ENCODE peak calls at places on chromosomes 2 and 18, in eight cellular contexts. One of them, this sample, is unnamed.

GRCh38 chr2:227774011-227774624 is 28.4 kb downstream of the SCYGR8 start:
- DNase-seq in upper lobe of right lung: no peak
- DNase-seq in stomach: no peak
- DNase-seq in cardiac muscle cell: no peak
- DNase-seq in K562: no peak
- DNase-seq in fibroblast of lung: no peak
- DNase-seq in right lobe of liver: no peak
- DNase-seq in suprapubic skin: no peak
- DNase-seq in this sample: no peak

GRCh38 chr2:48713647-48714046 is 41.9 kb downstream of the LHCGR start:
- DNase-seq in upper lobe of right lung: no peak
- DNase-seq in stomach: no peak
- DNase-seq in cardiac muscle cell: peak; percentile 30
- DNase-seq in K562: no peak
- DNase-seq in fibroblast of lung: no peak
- DNase-seq in right lobe of liver: no peak
- DNase-seq in suprapubic skin: no peak
- DNase-seq in this sample: no peak

GRCh38 chr2:206422493-206422892 is 20.8 kb upstream of the ADAM23 start:
- DNase-seq in upper lobe of right lung: no peak
- DNase-seq in stomach: no peak
- DNase-seq in cardiac muscle cell: no peak
- DNase-seq in K562: no peak
- DNase-seq in fibroblast of lung: peak; percentile 61
- DNase-seq in right lobe of liver: no peak
- DNase-seq in suprapubic skin: no peak
- DNase-seq in this sample: no peak

GRCh38 chr2:172440795-172441194 is 13.4 kb downstream of the ITGA6 start:
- DNase-seq in upper lobe of right lung: no peak
- DNase-seq in stomach: no peak
- DNase-seq in cardiac muscle cell: no peak
- DNase-seq in K562: no peak
- DNase-seq in fibroblast of lung: peak; percentile 7
- DNase-seq in right lobe of liver: no peak
- DNase-seq in suprapubic skin: no peak
- DNase-seq in this sample: no peak

GRCh38 chr18:57585421-57585820 is 1.1 kb downstream of the FECH start:
- DNase-seq in upper lobe of right lung: no peak
- DNase-seq in stomach: no peak
- DNase-seq in cardiac muscle cell: no peak
- DNase-seq in K562: no peak
- DNase-seq in fibroblast of lung: peak; percentile 56
- DNase-seq in right lobe of liver: no peak
- DNase-seq in suprapubic skin: no peak
- DNase-seq in this sample: no peak

GRCh38 chr2:216110620-216111019 is 1.5 kb downstream of the XRCC5 start:
- DNase-seq in upper lobe of right lung: no peak
- DNase-seq in stomach: no peak
- DNase-seq in cardiac muscle cell: no peak
- DNase-seq in K562: no peak
- DNase-seq in fibroblast of lung: no peak
- DNase-seq in right lobe of liver: no peak
- DNase-seq in suprapubic skin: no peak
- DNase-seq in this sample: no peak

GRCh38 chr2:191740016-191740419 is 62.1 kb downstream of the NABP1 start:
- DNase-seq in upper lobe of right lung: no peak
- DNase-seq in stomach: no peak
- DNase-seq in cardiac muscle cell: no peak
- DNase-seq in K562: no peak
- DNase-seq in fibroblast of lung: peak; percentile 48
- DNase-seq in right lobe of liver: no peak
- DNase-seq in suprapubic skin: no peak
- DNase-seq in this sample: no peak

GRCh38 chr18:58336605-58337004 is 292.3 kb downstream of the ALPK2 start:
- DNase-seq in upper lobe of right lung: no peak
- DNase-seq in stomach: no peak
- DNase-seq in cardiac muscle cell: no peak
- DNase-seq in K562: no peak
- DNase-seq in fibroblast of lung: peak; percentile 68
- DNase-seq in right lobe of liver: no peak
- DNase-seq in suprapubic skin: no peak
- DNase-seq in this sample: no peak

GRCh38 chr2:71963295-71963694 is 184.4 kb downstream of the CYP26B1 start:
- DNase-seq in upper lobe of right lung: no peak
- DNase-seq in stomach: no peak
- DNase-seq in cardiac muscle cell: no peak
- DNase-seq in K562: no peak
- DNase-seq in fibroblast of lung: peak; percentile 39
- DNase-seq in right lobe of liver: no peak
- DNase-seq in suprapubic skin: no peak
- DNase-seq in this sample: no peak

GRCh38 chr2:150878347-150878746 is 383.3 kb downstream of the RBM43 start:
- DNase-seq in upper lobe of right lung: no peak
- DNase-seq in stomach: no peak
- DNase-seq in cardiac muscle cell: no peak
- DNase-seq in K562: no peak
- DNase-seq in fibroblast of lung: peak; percentile 47
- DNase-seq in right lobe of liver: no peak
- DNase-seq in suprapubic skin: no peak
- DNase-seq in this sample: no peak

GRCh38 chr2:60439219-60439974 is 114.1 kb downstream of the BCL11A start:
- DNase-seq in upper lobe of right lung: peak; percentile 71
- DNase-seq in stomach: peak; percentile 47
- DNase-seq in cardiac muscle cell: peak; percentile 37
- DNase-seq in K562: peak; percentile 27
- DNase-seq in fibroblast of lung: no peak
- DNase-seq in right lobe of liver: peak; percentile 53
- DNase-seq in suprapubic skin: no peak
- DNase-seq in this sample: no peak

GRCh38 chr2:65456074-65456473 is 23.7 kb upstream of the SPRED2 start:
- DNase-seq in upper lobe of right lung: no peak
- DNase-seq in stomach: no peak
- DNase-seq in cardiac muscle cell: no peak
- DNase-seq in K562: no peak
- DNase-seq in fibroblast of lung: peak; percentile 92
- DNase-seq in right lobe of liver: no peak
- DNase-seq in suprapubic skin: no peak
- DNase-seq in this sample: no peak

GRCh38 chr2:20093263-20094141 is 42.1 kb upstream of the LAPTM4A start:
- DNase-seq in upper lobe of right lung: no peak
- DNase-seq in stomach: peak; percentile 69
- DNase-seq in cardiac muscle cell: peak; percentile 83
- DNase-seq in K562: no peak
- DNase-seq in fibroblast of lung: peak; percentile 69
- DNase-seq in right lobe of liver: peak; percentile 80
- DNase-seq in suprapubic skin: no peak
- DNase-seq in this sample: no peak

GRCh38 chr2:105426626-105427292 is 27.9 kb upstream of the FHL2 start:
- DNase-seq in upper lobe of right lung: no peak
- DNase-seq in stomach: no peak
- DNase-seq in cardiac muscle cell: no peak
- DNase-seq in K562: no peak
- DNase-seq in fibroblast of lung: no peak
- DNase-seq in right lobe of liver: no peak
- DNase-seq in suprapubic skin: no peak
- DNase-seq in this sample: no peak

GRCh38 chr18:32081881-32082280 is 9.8 kb upstream of the RNF138 start:
- DNase-seq in upper lobe of right lung: no peak
- DNase-seq in stomach: no peak
- DNase-seq in cardiac muscle cell: no peak
- DNase-seq in K562: no peak
- DNase-seq in fibroblast of lung: peak; percentile 74
- DNase-seq in right lobe of liver: no peak
- DNase-seq in suprapubic skin: no peak
- DNase-seq in this sample: no peak

DNA sequence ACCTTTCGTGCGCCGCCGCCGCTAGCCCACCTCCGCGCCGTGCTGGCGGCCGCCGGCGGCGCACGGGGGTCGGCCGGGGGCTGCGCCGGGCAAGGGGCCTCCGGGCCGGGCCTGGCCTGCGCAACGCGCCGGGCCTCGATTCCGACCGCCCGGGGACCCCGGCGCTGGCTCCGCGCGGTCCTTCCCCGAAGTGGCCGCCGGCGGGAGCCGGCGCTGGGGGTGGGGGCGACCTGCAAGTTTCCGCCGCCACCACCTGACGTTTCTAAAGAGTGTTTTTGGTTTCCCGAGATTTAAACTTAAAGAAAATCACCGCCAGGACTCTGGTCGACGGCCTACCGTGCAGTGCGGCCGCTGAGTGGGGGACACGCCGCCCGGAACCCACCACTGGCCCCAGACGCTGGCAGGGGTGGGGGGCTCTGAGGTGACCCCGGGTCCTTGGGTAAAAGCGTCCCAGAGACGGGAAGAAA is 3.8 kb upstream of the GATA6 start:
- DNase-seq in upper lobe of right lung: no peak
- DNase-seq in stomach: no peak
- DNase-seq in cardiac muscle cell: peak; percentile 39
- DNase-seq in K562: no peak
- DNase-seq in fibroblast of lung: no peak
- DNase-seq in right lobe of liver: no peak
- DNase-seq in suprapubic skin: no peak
- DNase-seq in this sample: no peak
- H3K4me3 ChIP-seq in upper lobe of right lung: peak overlapping the region; percentile 86
- H3K4me3 ChIP-seq in stomach: peak overlapping the region; percentile 80
- H3K4me3 ChIP-seq in cardiac muscle cell: peak overlapping the region; percentile 94
- H3K4me3 ChIP-seq in K562: no peak overlapping the region
- H3K4me3 ChIP-seq in fibroblast of lung: peak overlapping the region; percentile 3
- H3K4me3 ChIP-seq in right lobe of liver: peak overlapping the region; percentile 50
- H3K4me3 ChIP-seq in suprapubic skin: no peak overlapping the region
- H3K4me3 ChIP-seq in this sample: no peak overlapping the region

GRCh38 chr18:60197233-60197632 is 175.3 kb downstream of the MC4R start:
- DNase-seq in upper lobe of right lung: no peak
- DNase-seq in stomach: no peak
- DNase-seq in cardiac muscle cell: no peak
- DNase-seq in K562: no peak
- DNase-seq in fibroblast of lung: no peak
- DNase-seq in right lobe of liver: no peak
- DNase-seq in suprapubic skin: no peak
- DNase-seq in this sample: no peak

GRCh38 chr18:60196818-60197217 is 175.8 kb downstream of the MC4R start:
- DNase-seq in upper lobe of right lung: no peak
- DNase-seq in stomach: no peak
- DNase-seq in cardiac muscle cell: no peak
- DNase-seq in K562: no peak
- DNase-seq in fibroblast of lung: no peak
- DNase-seq in right lobe of liver: no peak
- DNase-seq in suprapubic skin: no peak
- DNase-seq in this sample: no peak

GRCh38 chr18:60198063-60198462 is 174.5 kb downstream of the MC4R start:
- DNase-seq in upper lobe of right lung: no peak
- DNase-seq in stomach: no peak
- DNase-seq in cardiac muscle cell: no peak
- DNase-seq in K562: peak; percentile 8
- DNase-seq in fibroblast of lung: no peak
- DNase-seq in right lobe of liver: no peak
- DNase-seq in suprapubic skin: no peak
- DNase-seq in this sample: no peak

GRCh38 chr18:60200558-60200957 is 172.0 kb downstream of the MC4R start:
- DNase-seq in upper lobe of right lung: no peak
- DNase-seq in stomach: no peak
- DNase-seq in cardiac muscle cell: no peak
- DNase-seq in K562: no peak
- DNase-seq in fibroblast of lung: no peak
- DNase-seq in right lobe of liver: no peak
- DNase-seq in suprapubic skin: no peak
- DNase-seq in this sample: no peak

DNA sequence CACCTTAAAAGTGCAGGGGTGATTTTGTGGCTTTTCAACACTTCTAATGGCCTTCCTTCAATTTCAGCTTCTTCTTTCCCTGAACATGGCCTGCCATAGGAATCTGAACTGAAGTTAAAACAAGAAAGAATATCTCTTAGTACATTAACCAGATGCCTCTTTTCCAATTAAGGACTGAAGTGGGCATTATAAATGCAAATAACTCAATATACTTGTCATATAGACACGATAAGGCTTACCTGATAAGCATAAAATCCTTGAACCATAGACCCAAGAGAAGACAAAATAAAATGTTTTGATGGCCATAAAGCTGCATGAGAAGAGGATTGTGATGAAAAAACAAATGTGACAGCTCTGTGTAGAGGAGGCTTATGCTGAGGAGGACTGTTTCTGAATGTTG is 173.1 kb downstream of the MC4R start:
- DNase-seq in upper lobe of right lung: no peak
- DNase-seq in stomach: no peak
- DNase-seq in cardiac muscle cell: no peak
- DNase-seq in K562: no peak
- DNase-seq in fibroblast of lung: no peak
- DNase-seq in right lobe of liver: no peak
- DNase-seq in suprapubic skin: no peak
- DNase-seq in this sample: no peak
- H3K4me1 ChIP-seq in upper lobe of right lung: no peaks in the 10 kb centered on the region
- H3K4me1 ChIP-seq in stomach: no peaks in the 10 kb centered on the region
- H3K4me1 ChIP-seq in cardiac muscle cell: no peaks in the 10 kb centered on the region
- H3K4me1 ChIP-seq in K562: no peaks in the 10 kb centered on the region
- H3K4me1 ChIP-seq in fibroblast of lung: no peaks in the 10 kb centered on the region
- H3K4me1 ChIP-seq in right lobe of liver: no peaks in the 10 kb centered on the region
- H3K4me1 ChIP-seq in suprapubic skin: no peaks in the 10 kb centered on the region
- H3K4me1 ChIP-seq in this sample: no peaks in the 10 kb centered on the region

GRCh38 chr2:32772623-32773221 is 144.9 kb downstream of the TTC27 start:
- DNase-seq in upper lobe of right lung: no peak
- DNase-seq in stomach: no peak
- DNase-seq in cardiac muscle cell: peak; percentile 79
- DNase-seq in K562: peak; percentile 60
- DNase-seq in fibroblast of lung: peak; percentile 59
- DNase-seq in right lobe of liver: no peak
- DNase-seq in suprapubic skin: no peak
- DNase-seq in this sample: no peak
- TF ChIP-seq CTCF in upper lobe of right lung: peak; percentile 69
- TF ChIP-seq CTCF in stomach: peak; percentile 63
- TF ChIP-seq CTCF in cardiac muscle cell: peak; percentile 69
- TF ChIP-seq CTCF in K562: peak; percentile 66
- TF ChIP-seq CTCF in fibroblast of lung: peak; percentile 74
- TF ChIP-seq CTCF in right lobe of liver: peak; percentile 69
- TF ChIP-seq CTCF in suprapubic skin: peak; percentile 41
- TF ChIP-seq CTCF in this sample: peak; percentile 77

DNA sequence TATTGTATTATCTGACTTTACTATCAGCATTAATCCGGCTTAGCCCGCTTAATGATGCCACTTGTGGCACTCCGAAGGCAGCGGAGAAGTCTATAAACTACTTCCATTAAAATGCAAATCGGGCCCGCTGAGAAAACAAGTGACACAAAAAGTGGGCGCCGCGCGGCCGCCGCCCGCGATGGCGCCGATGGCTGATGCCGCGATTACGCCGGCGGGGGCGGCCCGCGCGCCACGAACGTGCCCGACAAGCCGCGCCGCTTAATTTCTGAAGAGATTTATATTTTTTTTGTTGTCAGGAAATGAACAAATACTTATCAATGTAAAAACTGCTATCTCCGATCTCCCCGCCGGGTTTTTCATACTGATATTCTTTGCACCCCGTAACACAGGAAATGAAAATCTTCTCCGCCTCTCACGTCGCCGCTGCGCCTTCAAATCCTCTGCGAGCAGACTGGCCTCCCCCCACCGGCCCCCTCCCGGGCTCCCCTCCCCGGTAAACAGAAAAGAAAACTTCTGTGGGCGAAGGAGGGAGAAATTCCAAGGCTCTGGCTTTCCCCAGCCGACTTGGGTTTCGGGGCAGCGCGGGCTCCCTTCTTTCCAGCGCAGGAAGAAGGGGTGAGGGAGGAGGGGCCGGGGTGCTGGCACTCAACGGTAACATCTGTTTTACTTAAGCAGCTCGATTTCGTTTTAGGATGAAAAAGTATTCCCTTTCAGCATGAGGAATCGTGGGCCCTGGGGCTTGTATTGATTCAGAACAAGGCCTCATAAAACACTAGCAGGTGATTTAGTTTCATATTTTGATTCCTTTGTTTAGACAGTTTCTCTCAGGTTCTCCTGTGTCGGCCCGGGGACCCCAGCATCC is 222.0 kb downstream of the INSIG2 start:
- DNase-seq in upper lobe of right lung: peak; percentile 71
- DNase-seq in stomach: no peak
- DNase-seq in cardiac muscle cell: peak; percentile 47
- DNase-seq in K562: peak; percentile 29
- DNase-seq in fibroblast of lung: peak; percentile 58
- DNase-seq in right lobe of liver: no peak
- DNase-seq in suprapubic skin: peak; percentile 68
- DNase-seq in this sample: no peak
- H3K4me3 ChIP-seq in upper lobe of right lung: peak overlapping the region; percentile 62
- H3K4me3 ChIP-seq in stomach: peak overlapping the region; percentile 61
- H3K4me3 ChIP-seq in cardiac muscle cell: peak overlapping the region; percentile 47
- H3K4me3 ChIP-seq in K562: peak overlapping the region; percentile 45
- H3K4me3 ChIP-seq in fibroblast of lung: peak overlapping the region; percentile 68
- H3K4me3 ChIP-seq in right lobe of liver: peak overlapping the region; percentile 31
- H3K4me3 ChIP-seq in suprapubic skin: peak overlapping the region; percentile 54
- H3K4me3 ChIP-seq in this sample: peak overlapping the region; percentile 37

This sample was measured in RWPE2.